ENCODE peak calls at places on chromosomes 1 and 21, in four cellular contexts. One of them, this sample, is unnamed.
A peak's percentile ranks its signal among the peaks of the same experiment; 100 is the strongest.

GRCh38 chr1:89547563-89548485 is 23.2 kb downstream of the LRRC8B start:
- DNase-seq in K562: no peak
- DNase-seq in H1: no peak
- DNase-seq in HCT116: no peak
- DNase-seq in this sample: no peak

GRCh38 chr1:151720974-151721787 is at the start of gene RIIAD1:
- DNase-seq in K562: peak; percentile 78
- DNase-seq in H1: no peak
- DNase-seq in HCT116: no peak
- DNase-seq in this sample: no peak

GRCh38 chr21:17673261-17674020 is 60.7 kb upstream of the BTG3 start:
- DNase-seq in K562: no peak
- DNase-seq in H1: no peak
- DNase-seq in HCT116: no peak
- DNase-seq in this sample: no peak

GRCh38 chr1:173191011-173191410 is 16.1 kb downstream of the TNFSF4 start:
- DNase-seq in K562: no peak
- DNase-seq in H1: no peak
- DNase-seq in HCT116: no peak
- DNase-seq in this sample: no peak

GRCh38 chr1:232635778-232636356 is 5.9 kb upstream of the SIPA1L2 start:
- DNase-seq in K562: peak; percentile 56
- DNase-seq in H1: no peak
- DNase-seq in HCT116: no peak
- DNase-seq in this sample: no peak

GRCh38 chr1:212674872-212675271 is 24.8 kb downstream of the BATF3 start:
- DNase-seq in K562: no peak
- DNase-seq in H1: no peak
- DNase-seq in HCT116: no peak
- DNase-seq in this sample: no peak

GRCh38 chr1:89945852-89946476 is 48.9 kb upstream of the ZNF326 start:
- DNase-seq in K562: no peak
- DNase-seq in H1: no peak
- DNase-seq in HCT116: peak; percentile 26
- DNase-seq in this sample: peak; percentile 69

GRCh38 chr1:6220236-6220635 is 14.3 kb downstream of the RNF207 start:
- DNase-seq in K562: no peak
- DNase-seq in H1: no peak
- DNase-seq in HCT116: peak; percentile 93
- DNase-seq in this sample: no peak

GRCh38 chr1:54996359-54996868 is 2.3 kb upstream of the BSND start:
- DNase-seq in K562: peak; percentile 95
- DNase-seq in H1: peak; percentile 96
- DNase-seq in HCT116: peak; percentile 58
- DNase-seq in this sample: no peak

GRCh38 chr21:38766987-38767722 is 38.6 kb upstream of the ETS2 start:
- DNase-seq in K562: no peak
- DNase-seq in H1: no peak
- DNase-seq in HCT116: no peak
- DNase-seq in this sample: peak; percentile 96

GRCh38 chr1:39021431-39021830 is 4.7 kb upstream of the NDUFS5 start:
- DNase-seq in K562: no peak
- DNase-seq in H1: no peak
- DNase-seq in HCT116: no peak
- DNase-seq in this sample: no peak

GRCh38 chr1:14323665-14324630 is 274.5 kb upstream of the KAZN start:
- DNase-seq in K562: no peak
- DNase-seq in H1: no peak
- DNase-seq in HCT116: no peak
- DNase-seq in this sample: no peak

GRCh38 chr1:53187371-53187770 is 9.3 kb upstream of the CPT2 start:
- DNase-seq in K562: no peak
- DNase-seq in H1: no peak
- DNase-seq in HCT116: no peak
- DNase-seq in this sample: no peak

GRCh38 chr1:174445817-174446216 is 1.9 kb upstream of the GPR52 start:
- DNase-seq in K562: no peak
- DNase-seq in H1: no peak
- DNase-seq in HCT116: no peak
- DNase-seq in this sample: no peak

GRCh38 chr1:167720965-167721616 is 691 bp upstream of the MPZL1 start:
- DNase-seq in K562: no peak
- DNase-seq in H1: no peak
- DNase-seq in HCT116: no peak
- DNase-seq in this sample: no peak

GRCh38 chr1:236997882-236998281 is 6.4 kb downstream of the MT1HL1 start:
- DNase-seq in K562: no peak
- DNase-seq in H1: no peak
- DNase-seq in HCT116: no peak
- DNase-seq in this sample: no peak

GRCh38 chr1:28926629-28927441 is 12.5 kb downstream of the EPB41 start:
- DNase-seq in K562: peak; percentile 64
- DNase-seq in H1: peak; percentile 26
- DNase-seq in HCT116: no peak
- DNase-seq in this sample: peak; percentile 91

GRCh38 chr1:154626456-154627246 is 18.7 kb upstream of the ADAR start:
- DNase-seq in K562: no peak
- DNase-seq in H1: no peak
- DNase-seq in HCT116: no peak
- DNase-seq in this sample: no peak

GRCh38 chr1:42186172-42186571 is 21.6 kb upstream of the GUCA2A start:
- DNase-seq in K562: no peak
- DNase-seq in H1: no peak
- DNase-seq in HCT116: no peak
- DNase-seq in this sample: no peak

GRCh38 chr1:181010789-181011188 is 11.9 kb downstream of the STX6 start:
- DNase-seq in K562: no peak
- DNase-seq in H1: no peak
- DNase-seq in HCT116: no peak
- DNase-seq in this sample: no peak

GRCh38 chr21:35652196-35652595 is 408.1 kb downstream of the SETD4 start:
- DNase-seq in K562: no peak
- DNase-seq in H1: no peak
- DNase-seq in HCT116: no peak
- DNase-seq in this sample: no peak

GRCh38 chr1:77605246-77606026 is 77.0 kb downstream of the ZZZ3 start:
- DNase-seq in K562: no peak
- DNase-seq in H1: no peak
- DNase-seq in HCT116: no peak
- DNase-seq in this sample: no peak

GRCh38 chr1:214551052-214551435 is 358 bp downstream of the PTPN14 start:
- DNase-seq in K562: no peak
- DNase-seq in H1: peak; percentile 74
- DNase-seq in HCT116: no peak
- DNase-seq in this sample: no peak

GRCh38 chr1:17881761-17882160 is 126.6 kb downstream of the ACTL8 start:
- DNase-seq in K562: no peak
- DNase-seq in H1: no peak
- DNase-seq in HCT116: no peak
- DNase-seq in this sample: no peak

GRCh38 chr21:39445339-39446269 is at the start of gene LCA5L:
- DNase-seq in K562: peak; percentile 100
- DNase-seq in H1: peak; percentile 97
- DNase-seq in HCT116: peak; percentile 70
- DNase-seq in this sample: peak; percentile 47

GRCh38 chr1:16459503-16459902 is 19.0 kb downstream of the NECAP2 start:
- DNase-seq in K562: no peak
- DNase-seq in H1: no peak
- DNase-seq in HCT116: no peak
- DNase-seq in this sample: no peak

GRCh38 chr1:22131875-22132486 is 10.9 kb downstream of the WNT4 start:
- DNase-seq in K562: peak; percentile 92
- DNase-seq in H1: peak; percentile 91
- DNase-seq in HCT116: peak; percentile 23
- DNase-seq in this sample: no peak

GRCh38 chr1:31372961-31373896 is at the start of gene FABP3:
- DNase-seq in K562: peak; percentile 85
- DNase-seq in H1: peak; percentile 91
- DNase-seq in HCT116: no peak
- DNase-seq in this sample: no peak

GRCh38 chr1:23824711-23825075 is 536 bp downstream of the HMGCL start:
- DNase-seq in K562: no peak
- DNase-seq in H1: no peak
- DNase-seq in HCT116: no peak
- DNase-seq in this sample: no peak

GRCh38 chr1:93275634-93276295 is 69.9 kb upstream of the DR1 start:
- DNase-seq in K562: no peak
- DNase-seq in H1: no peak
- DNase-seq in HCT116: no peak
- DNase-seq in this sample: no peak

GRCh38 chr21:41895643-41896493 is 16.7 kb upstream of the PRDM15 start:
- DNase-seq in K562: peak; percentile 67
- DNase-seq in H1: peak; percentile 54
- DNase-seq in HCT116: no peak
- DNase-seq in this sample: no peak

GRCh38 chr1:67652800-67653199 is 32.2 kb upstream of the GADD45A start:
- DNase-seq in K562: no peak
- DNase-seq in H1: no peak
- DNase-seq in HCT116: no peak
- DNase-seq in this sample: no peak

GRCh38 chr21:41953831-41954653 is at the start of gene C2CD2:
- DNase-seq in K562: peak; percentile 99
- DNase-seq in H1: peak; percentile 80
- DNase-seq in HCT116: no peak
- DNase-seq in this sample: no peak

GRCh38 chr1:113146242-113147072 is 73.5 kb downstream of the LRIG2 start:
- DNase-seq in K562: peak; percentile 54
- DNase-seq in H1: no peak
- DNase-seq in HCT116: no peak
- DNase-seq in this sample: no peak

GRCh38 chr1:115669002-115669673 is 27.4 kb downstream of the VANGL1 start:
- DNase-seq in K562: peak; percentile 62
- DNase-seq in H1: no peak
- DNase-seq in HCT116: peak; percentile 69
- DNase-seq in this sample: no peak

GRCh38 chr1:85168884-85169283 is 31.9 kb downstream of the SYDE2 start:
- DNase-seq in K562: no peak
- DNase-seq in H1: no peak
- DNase-seq in HCT116: no peak
- DNase-seq in this sample: no peak

GRCh38 chr1:44002606-44003157 is 11.3 kb downstream of the CCDC24 start:
- DNase-seq in K562: no peak
- DNase-seq in H1: no peak
- DNase-seq in HCT116: no peak
- DNase-seq in this sample: no peak

GRCh38 chr1:151326619-151327222 is 495 bp downstream of the PI4KB start:
- DNase-seq in K562: no peak
- DNase-seq in H1: no peak
- DNase-seq in HCT116: no peak
- DNase-seq in this sample: no peak

DNA sequence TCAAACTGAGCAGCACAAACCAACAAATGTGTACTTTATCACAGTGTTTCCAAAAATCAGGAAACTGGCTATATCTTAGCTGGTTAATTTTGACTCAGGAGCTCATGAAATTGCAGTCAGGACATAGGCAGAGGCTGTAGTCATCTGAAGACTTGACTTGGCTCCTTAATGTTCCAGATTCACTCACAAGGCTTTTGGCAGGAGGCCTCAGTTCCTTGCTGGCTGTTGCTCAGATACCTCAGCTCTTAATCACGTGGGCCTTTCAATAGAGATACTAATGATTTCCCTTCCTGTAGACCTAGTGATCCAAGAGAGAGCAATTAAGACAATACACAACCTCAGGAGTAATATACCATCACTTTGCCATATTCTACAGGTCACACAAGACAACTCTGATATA is 537.7 kb downstream of the BRINP3 start:
- DNase-seq in K562: no peak
- DNase-seq in H1: no peak
- DNase-seq in HCT116: no peak
- DNase-seq in this sample: no peak
- TF ChIP-seq EGR1 in K562: no peak
- TF ChIP-seq EGR1 in H1: no peak
- TF ChIP-seq EGR1 in HCT116: no peak
- TF ChIP-seq EGR1 in this sample: no peak

GRCh38 chr21:43865471-43866181 is 603 bp downstream of the AGPAT3 start:
- DNase-seq in K562: peak; percentile 82
- DNase-seq in H1: peak; percentile 56
- DNase-seq in HCT116: no peak
- DNase-seq in this sample: no peak
- TF ChIP-seq EGR1 in K562: no peak
- TF ChIP-seq EGR1 in H1: no peak
- TF ChIP-seq EGR1 in HCT116: no peak
- TF ChIP-seq EGR1 in this sample: no peak

GRCh38 chr1:147815503-147815902 is 55.1 kb upstream of the GJA5 start:
- DNase-seq in K562: peak; percentile 25
- DNase-seq in H1: no peak
- DNase-seq in HCT116: no peak
- DNase-seq in this sample: no peak
- TF ChIP-seq EGR1 in K562: no peak
- TF ChIP-seq EGR1 in H1: no peak
- TF ChIP-seq EGR1 in HCT116: no peak
- TF ChIP-seq EGR1 in this sample: no peak

GRCh38 chr1:61914823-61915482 is 172.7 kb downstream of the PATJ start:
- DNase-seq in K562: no peak
- DNase-seq in H1: no peak
- DNase-seq in HCT116: peak; percentile 37
- DNase-seq in this sample: no peak
- TF ChIP-seq EGR1 in K562: no peak
- TF ChIP-seq EGR1 in H1: no peak
- TF ChIP-seq EGR1 in HCT116: no peak
- TF ChIP-seq EGR1 in this sample: no peak